ENCODE peak calls at places on chromosomes 1 and 21, in seven cellular contexts. L is dorsolateral prefrontal cortex, Y is HFF-Myc, D is spleen, H is HFFc6, A is AG04450, U is choroid plexus epithelial cell. B is an unnamed sample.

GRCh38 chr1:100187912-100188311 is 9.9 kb upstream of the LRRC39 start:
- DNase-seq in L (no peak), Y (no peak), D (no peak), H (no peak), A (no peak), U (peak), B (peak)

GRCh38 chr1:205961405-205961804 is 18.1 kb upstream of the SLC26A9 start:
- DNase-seq in L (peak), Y (no peak), D (no peak), H (no peak), A (no peak), U (no peak), B (no peak)

GRCh38 chr1:171426645-171427044 is 58.7 kb upstream of the PRRC2C start:
- DNase-seq in L (no peak), Y (no peak), D (no peak), H (no peak), A (no peak), U (no peak), B (no peak)

GRCh38 chr21:46061950-46062349 is 36.0 kb upstream of the COL6A2 start:
- DNase-seq in L (no peak), Y (no peak), D (peak), H (no peak), A (no peak), U (no peak), B (no peak)

GRCh38 chr1:50742523-50742922 is 217.5 kb downstream of the FAF1 start:
- DNase-seq in L (no peak), Y (no peak), D (no peak), H (no peak), A (no peak), U (peak), B (no peak)

GRCh38 chr1:205965039-205965630 is 21.9 kb upstream of the SLC26A9 start:
- DNase-seq in L (no peak), Y (no peak), D (no peak), H (no peak), A (no peak), U (no peak), B (no peak)

GRCh38 chr1:53060580-53060979 is 1.4 kb upstream of the PODN start:
- DNase-seq in L (no peak), Y (no peak), D (no peak), H (peak), A (peak), U (peak), B (peak)

GRCh38 chr1:4743978-4744750 is 89.8 kb downstream of the AJAP1 start:
- DNase-seq in L (no peak), Y (no peak), D (no peak), H (no peak), A (no peak), U (no peak), B (no peak)

GRCh38 chr1:243363832-243364231 is 108.0 kb downstream of the SDCCAG8 start:
- DNase-seq in L (no peak), Y (no peak), D (no peak), H (no peak), A (no peak), U (no peak), B (no peak)

GRCh38 chr21:24895885-24896734 is 711.2 kb downstream of the MRPL39 start:
- DNase-seq in L (no peak), Y (no peak), D (no peak), H (peak), A (no peak), U (peak), B (peak)

GRCh38 chr1:71859806-71860205 is 422.5 kb downstream of the NEGR1 start:
- DNase-seq in L (no peak), Y (no peak), D (no peak), H (no peak), A (no peak), U (no peak), B (no peak)

GRCh38 chr1:185654199-185654951 is 79.8 kb upstream of the HMCN1 start:
- DNase-seq in L (no peak), Y (no peak), D (no peak), H (no peak), A (peak), U (peak), B (no peak)

GRCh38 chr1:3863231-3863935 is 6.1 kb downstream of the DFFB start:
- DNase-seq in L (peak), Y (no peak), D (no peak), H (no peak), A (no peak), U (no peak), B (no peak)

GRCh38 chr1:159854101-159854692 is 8.3 kb downstream of the VSIG8 start:
- DNase-seq in L (peak), Y (no peak), D (peak), H (no peak), A (no peak), U (peak), B (peak)

GRCh38 chr1:92951141-92951582 is 10.1 kb downstream of the DIPK1A start:
- DNase-seq in L (no peak), Y (no peak), D (no peak), H (peak), A (no peak), U (peak), B (peak)

GRCh38 chr1:173038875-173039554 is 11.7 kb downstream of the TNFSF18 start:
- DNase-seq in L (no peak), Y (no peak), D (no peak), H (no peak), A (no peak), U (no peak), B (no peak)

GRCh38 chr1:88726697-88727096 is 42.6 kb downstream of the PKN2 start:
- DNase-seq in L (no peak), Y (no peak), D (no peak), H (no peak), A (no peak), U (no peak), B (no peak)

GRCh38 chr1:60000625-60001024 is 72.9 kb downstream of the C1orf87 start:
- DNase-seq in L (no peak), Y (no peak), D (no peak), H (no peak), A (no peak), U (no peak), B (no peak)
- TF ChIP-seq CTCF in L (no peak), Y (no peak), D (no peak), H (no peak), A (no peak), U (no peak), B (no peak)

GRCh38 chr1:13950637-13951036 is 250.6 kb downstream of the PRDM2 start:
- DNase-seq in L (no peak), Y (no peak), D (no peak), H (no peak), A (no peak), U (no peak), B (no peak)
- TF ChIP-seq CTCF in L (no peak), Y (no peak), D (no peak), H (no peak), A (no peak), U (peak), B (no peak)

GRCh38 chr1:21576031-21576797 is 67.0 kb downstream of the ALPL start:
- DNase-seq in L (no peak), Y (no peak), D (no peak), H (no peak), A (no peak), U (no peak), B (no peak)

GRCh38 chr1:21573971-21574458 is 64.8 kb downstream of the ALPL start:
- DNase-seq in L (peak), Y (peak), D (peak), H (peak), A (no peak), U (peak), B (peak)

GRCh38 chr1:21576798-21577187 is 67.6 kb downstream of the ALPL start:
- DNase-seq in L (no peak), Y (no peak), D (no peak), H (no peak), A (no peak), U (no peak), B (no peak)

GRCh38 chr1:21574464-21575151 is 65.4 kb downstream of the ALPL start:
- DNase-seq in L (no peak), Y (no peak), D (peak), H (no peak), A (no peak), U (peak), B (peak)

DNA sequence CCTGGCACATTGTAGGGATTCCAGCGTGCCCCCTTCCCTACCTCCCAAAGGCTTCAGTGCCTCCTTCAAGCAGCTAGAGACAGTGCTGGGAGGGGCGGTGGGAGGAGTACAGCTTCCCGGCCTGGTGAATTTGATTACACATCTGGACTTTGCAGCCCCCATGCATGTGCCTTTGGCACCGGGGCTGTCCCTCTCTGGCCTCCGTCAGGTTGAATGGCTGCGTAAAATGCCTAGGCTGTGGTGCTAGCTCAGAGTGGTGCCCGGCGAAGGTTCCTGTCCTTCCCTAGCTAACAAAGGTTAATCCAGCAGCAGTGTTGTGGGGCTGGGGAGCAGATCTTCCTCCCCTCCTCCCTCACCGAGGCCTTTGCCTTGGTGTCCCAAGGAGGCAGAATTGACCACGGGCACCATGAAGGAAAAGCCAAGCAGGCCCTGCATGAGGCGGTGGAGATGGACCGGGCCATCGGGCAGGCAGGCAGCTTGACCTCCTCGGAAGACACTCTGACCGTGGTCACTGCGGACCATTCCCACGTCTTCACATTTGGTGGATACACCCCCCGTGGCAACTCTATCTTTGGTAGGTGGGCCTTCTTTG is 66.2 kb downstream of the ALPL start:
- DNase-seq in L (no peak), Y (no peak), D (no peak), H (no peak), A (no peak), U (no peak), B (no peak)
- TF ChIP-seq CTCF in L (no peak), Y (no peak), D (no peak), H (no peak), A (no peak), U (no peak), B (no peak)

GRCh38 chr1:15424146-15424667 is 14.0 kb upstream of the CTRC start:
- DNase-seq in L (no peak), Y (no peak), D (no peak), H (no peak), A (no peak), U (no peak), B (no peak)

GRCh38 chr1:15422871-15423270 is 13.2 kb downstream of the EFHD2 start:
- DNase-seq in L (no peak), Y (no peak), D (no peak), H (no peak), A (no peak), U (no peak), B (no peak)

GRCh38 chr1:15423355-15424077 is 13.8 kb downstream of the EFHD2 start:
- DNase-seq in L (no peak), Y (no peak), D (no peak), H (no peak), A (no peak), U (no peak), B (no peak)

GRCh38 chr1:15418811-15419515 is 9.3 kb downstream of the EFHD2 start:
- DNase-seq in L (no peak), Y (no peak), D (no peak), H (no peak), A (no peak), U (peak), B (no peak)

GRCh38 chr1:15420853-15421465 is 11.3 kb downstream of the EFHD2 start:
- DNase-seq in L (no peak), Y (no peak), D (no peak), H (no peak), A (no peak), U (no peak), B (no peak)
- TF ChIP-seq CTCF in L (no peak), Y (no peak), D (no peak), H (peak), A (no peak), U (no peak), B (no peak)

GRCh38 chr1:11061652-11062365 is 2.0 kb upstream of the SRM start:
- DNase-seq in L (no peak), Y (no peak), D (no peak), H (no peak), A (no peak), U (no peak), B (no peak)
- TF ChIP-seq CTCF in L (no peak), Y (no peak), D (no peak), H (no peak), A (no peak), U (no peak), B (no peak)

GRCh38 chr1:11685210-11685752 is 4.3 kb upstream of the MAD2L2 start:
- DNase-seq in L (no peak), Y (no peak), D (no peak), H (no peak), A (no peak), U (no peak), B (no peak)
- TF ChIP-seq CTCF in L (no peak), Y (no peak), D (no peak), H (no peak), A (no peak), U (no peak), B (no peak)

GRCh38 chr21:27085387-27085786 is 118.5 kb upstream of the ADAMTS5 start:
- DNase-seq in L (no peak), Y (no peak), D (no peak), H (no peak), A (no peak), U (no peak), B (no peak)

GRCh38 chr21:27076035-27076434 is 109.1 kb upstream of the ADAMTS5 start:
- DNase-seq in L (no peak), Y (no peak), D (no peak), H (no peak), A (no peak), U (peak), B (no peak)

GRCh38 chr21:27077501-27077900 is 110.6 kb upstream of the ADAMTS5 start:
- DNase-seq in L (no peak), Y (no peak), D (no peak), H (no peak), A (no peak), U (no peak), B (no peak)

GRCh38 chr21:27083144-27083543 is 116.3 kb upstream of the ADAMTS5 start:
- DNase-seq in L (no peak), Y (no peak), D (no peak), H (no peak), A (no peak), U (no peak), B (no peak)

DNA sequence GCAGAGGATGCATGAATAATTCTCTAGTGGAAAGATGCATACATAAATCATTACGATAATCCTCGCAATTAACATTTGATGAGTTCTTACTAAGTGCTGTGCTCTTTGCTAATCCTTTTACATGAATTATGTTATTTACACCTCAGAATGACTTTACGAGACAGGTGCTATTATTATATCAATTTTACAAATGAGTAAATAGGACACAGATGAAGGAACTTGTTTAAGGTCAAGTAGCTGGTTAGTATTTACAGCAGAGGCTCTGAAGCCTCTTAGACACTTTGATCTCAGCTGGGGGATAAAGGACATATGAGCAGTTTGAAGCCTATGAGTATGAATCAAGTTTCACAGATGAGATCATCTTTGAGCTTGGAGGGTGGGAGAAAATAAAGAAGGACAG is 112.9 kb upstream of the ADAMTS5 start:
- DNase-seq in L (no peak), Y (no peak), D (no peak), H (no peak), A (no peak), U (no peak), B (no peak)
- TF ChIP-seq CTCF in L (no peak), Y (no peak), D (no peak), H (no peak), A (no peak), U (no peak), B (no peak)

GRCh38 chr1:152725261-152725660 is 17.3 kb downstream of the LCE4A start:
- DNase-seq in L (no peak), Y (no peak), D (no peak), H (no peak), A (no peak), U (no peak), B (no peak)
- TF ChIP-seq CTCF in L (no peak), Y (no peak), D (no peak), H (no peak), A (no peak), U (no peak), B (no peak)

GRCh38 chr21:38170283-38170682 is 86.5 kb upstream of the KCNJ15 start:
- DNase-seq in L (no peak), Y (no peak), D (no peak), H (peak), A (no peak), U (peak), B (peak)
- TF ChIP-seq CTCF in L (no peak), Y (peak), D (no peak), H (peak), A (peak), U (peak), B (peak)